ENCODE peak calls at places on chromosomes 1 and 21, in four cellular contexts. W is astrocyte, S is A172, V is GM12891. P is an unnamed sample.

GRCh38 chr21:36470294-36470693 is 9.6 kb downstream of the CLDN14 start:
- DNase-seq in W (no peak), S (peak; percentile 75), V (no peak), P (no peak)

GRCh38 chr1:154433161-154433681 is 28.1 kb downstream of the IL6R start:
- DNase-seq in W (no peak), S (peak; percentile 86), V (no peak), P (peak; percentile 37)

GRCh38 chr1:32337855-32338636 is 2.0 kb upstream of the MARCKSL1 start:
- DNase-seq in W (peak; percentile 55), S (peak; percentile 23), V (no peak), P (peak; percentile 58)

GRCh38 chr1:234277161-234277868 is 95.9 kb upstream of the COA6 start:
- DNase-seq in W (no peak), S (no peak), V (no peak), P (no peak)

GRCh38 chr1:18110968-18111367 is 3.4 kb downstream of the IGSF21 start:
- DNase-seq in W (no peak), S (no peak), V (no peak), P (no peak)

GRCh38 chr1:204564835-204565234 is 48.6 kb downstream of the MDM4 start:
- DNase-seq in W (no peak), S (no peak), V (peak; percentile 55), P (no peak)

GRCh38 chr1:15584489-15585363 is at the start of gene AGMAT:
- DNase-seq in W (no peak), S (no peak), V (peak; percentile 77), P (peak; percentile 48)

GRCh38 chr1:160465123-160465522 is 57.9 kb downstream of the SLAMF6 start:
- DNase-seq in W (no peak), S (no peak), V (no peak), P (no peak)

GRCh38 chr1:56806804-56807203 is 12.4 kb downstream of the FYB2 start:
- DNase-seq in W (no peak), S (no peak), V (no peak), P (no peak)

GRCh38 chr1:226438007-226438406 is 30.1 kb upstream of the PARP1 start:
- DNase-seq in W (no peak), S (peak; percentile 26), V (no peak), P (no peak)

GRCh38 chr1:20725189-20726106 is 7.1 kb downstream of the SH2D5 start:
- DNase-seq in W (peak; percentile 47), S (peak; percentile 39), V (no peak), P (no peak)

GRCh38 chr1:117607471-117607870 is 1.6 kb downstream of the TENT5C start:
- DNase-seq in W (peak; percentile 10), S (no peak), V (no peak), P (no peak)

GRCh38 chr21:25636727-25637126 is 2.3 kb upstream of the JAM2 start:
- DNase-seq in W (no peak), S (peak; percentile 13), V (no peak), P (no peak)

GRCh38 chr1:85665932-85666331 is 42.3 kb downstream of the ZNHIT6 start:
- DNase-seq in W (no peak), S (no peak), V (no peak), P (no peak)

GRCh38 chr21:32878654-32879053 is 107.1 kb upstream of the PAXBP1 start:
- DNase-seq in W (no peak), S (no peak), V (no peak), P (no peak)

P was measured in left cardiac atrium.